ENCODE peak calls at places on chromosome 2, in seven cellular contexts. D is HepG2, K is HCT116, L is IMR-90, T is H1, W is K562, Q is GM12878. U is an unnamed sample.

GRCh38 chr2:102112692-102113665 is 29.6 kb upstream of the IL1R1 start:
- DNase-seq in D (no peak), K (no peak), L (peak), T (no peak), W (no peak), Q (no peak), U (no peak)

GRCh38 chr2:73823416-73823815 is 5.3 kb upstream of the STAMBP start:
- DNase-seq in D (no peak), K (no peak), L (no peak), T (no peak), W (no peak), Q (no peak), U (no peak)

GRCh38 chr2:186540971-186541370 is 48.9 kb upstream of the ITGAV start:
- DNase-seq in D (no peak), K (no peak), L (peak), T (no peak), W (no peak), Q (no peak), U (no peak)

GRCh38 chr2:222318026-222318711 is 19.4 kb upstream of the PAX3 start:
- DNase-seq in D (peak), K (peak), L (peak), T (peak), W (peak), Q (no peak), U (peak)

GRCh38 chr2:62038980-62039771 is 133.7 kb downstream of the COMMD1 start:
- DNase-seq in D (no peak), K (no peak), L (peak), T (no peak), W (peak), Q (peak), U (no peak)

GRCh38 chr2:186537019-186537418 is 51.0 kb downstream of the ZC3H15 start:
- DNase-seq in D (no peak), K (no peak), L (no peak), T (no peak), W (no peak), Q (no peak), U (no peak)

GRCh38 chr2:121596221-121597080 is 52.8 kb downstream of the CLASP1 start:
- DNase-seq in D (peak), K (peak), L (peak), T (no peak), W (peak), Q (peak), U (peak)

GRCh38 chr2:198293281-198293680 is 488.9 kb downstream of the PLCL1 start:
- DNase-seq in D (no peak), K (no peak), L (no peak), T (no peak), W (no peak), Q (no peak), U (no peak)

GRCh38 chr2:171158790-171159325 is 1.8 kb downstream of the TLK1 start:
- DNase-seq in D (no peak), K (no peak), L (no peak), T (no peak), W (peak), Q (no peak), U (no peak)

GRCh38 chr2:1134629-1135028 is 184.0 kb downstream of the SNTG2 start:
- DNase-seq in D (no peak), K (no peak), L (no peak), T (no peak), W (no peak), Q (no peak), U (no peak)

GRCh38 chr2:199459286-199460100 is 1.8 kb upstream of the SATB2 start:
- DNase-seq in D (peak), K (peak), L (peak), T (peak), W (peak), Q (peak), U (peak)

GRCh38 chr2:6741229-6741628 is 124.5 kb downstream of the CMPK2 start:
- DNase-seq in D (no peak), K (no peak), L (no peak), T (no peak), W (no peak), Q (no peak), U (no peak)

GRCh38 chr2:227819398-227819697 is 5.7 kb downstream of the CCL20 start:
- DNase-seq in D (no peak), K (no peak), L (no peak), T (no peak), W (no peak), Q (no peak), U (no peak)

GRCh38 chr2:66113988-66114625 is 320.8 kb upstream of the MEIS1 start:
- DNase-seq in D (no peak), K (no peak), L (no peak), T (no peak), W (no peak), Q (no peak), U (no peak)

GRCh38 chr2:228103379-228103778 is 78.1 kb downstream of the SPHKAP start:
- DNase-seq in D (no peak), K (no peak), L (no peak), T (no peak), W (no peak), Q (no peak), U (no peak)

GRCh38 chr2:11936761-11937160 is 190.3 kb downstream of the LPIN1 start:
- DNase-seq in D (no peak), K (no peak), L (no peak), T (no peak), W (no peak), Q (no peak), U (no peak)

GRCh38 chr2:66428986-66429612 is 5.8 kb upstream of the MEIS1 start:
- DNase-seq in D (peak), K (peak), L (peak), T (no peak), W (peak), Q (no peak), U (peak)

GRCh38 chr2:46487667-46488333 is 8.4 kb downstream of the TMEM247 start:
- DNase-seq in D (no peak), K (no peak), L (peak), T (no peak), W (peak), Q (no peak), U (peak)

GRCh38 chr2:234673961-234674759 is 177.3 kb upstream of the ARL4C start:
- DNase-seq in D (no peak), K (no peak), L (no peak), T (no peak), W (no peak), Q (no peak), U (no peak)

GRCh38 chr2:105450495-105450894 is 51.6 kb upstream of the FHL2 start:
- DNase-seq in D (no peak), K (no peak), L (no peak), T (no peak), W (no peak), Q (no peak), U (no peak)

GRCh38 chr2:105449083-105449482 is 50.2 kb upstream of the FHL2 start:
- DNase-seq in D (no peak), K (no peak), L (no peak), T (no peak), W (peak), Q (no peak), U (no peak)

GRCh38 chr2:105455488-105455991 is 56.7 kb upstream of the FHL2 start:
- DNase-seq in D (peak), K (peak), L (peak), T (no peak), W (peak), Q (no peak), U (peak)

GRCh38 chr2:105454801-105455485 is 56.1 kb upstream of the FHL2 start:
- DNase-seq in D (peak), K (peak), L (peak), T (no peak), W (peak), Q (peak), U (peak)

DNA sequence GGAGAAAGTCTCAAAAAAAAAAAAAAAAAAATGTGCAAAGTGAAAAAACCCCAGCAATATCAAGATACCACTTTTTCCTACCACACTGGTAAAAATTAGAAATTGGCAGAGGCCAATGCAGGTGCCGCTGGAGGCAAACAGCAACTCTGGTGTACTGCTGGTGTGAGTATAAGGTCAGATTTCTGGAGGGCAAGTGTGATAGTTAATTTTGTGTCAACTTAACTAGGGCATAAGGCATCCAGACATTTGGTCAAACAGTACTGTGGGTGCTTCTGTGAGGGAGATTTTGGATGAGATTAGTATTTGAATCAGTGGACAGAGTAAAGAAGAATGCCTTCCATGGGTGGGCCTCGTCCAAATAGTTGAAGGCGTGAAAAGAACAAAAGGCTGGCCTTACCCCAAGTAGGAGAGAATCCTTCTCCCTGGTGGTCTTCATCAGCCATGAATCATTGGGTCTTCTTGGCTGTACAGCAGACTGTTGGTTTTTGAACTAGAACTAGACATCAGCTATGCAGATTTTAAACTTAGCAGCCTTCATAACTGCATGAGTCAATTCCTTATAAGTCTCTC is 52.8 kb upstream of the FHL2 start:
- DNase-seq in D (no peak), K (no peak), L (no peak), T (no peak), W (no peak), Q (no peak), U (no peak)
- H3K9ac ChIP-seq in D (no peak), K (no peak), L (no peak), T (no peak), W (no peak), Q (no peak), U (no peak)

GRCh38 chr2:128596453-128597430 is 278.1 kb upstream of the HS6ST1 start:
- DNase-seq in D (no peak), K (no peak), L (no peak), T (no peak), W (no peak), Q (no peak), U (no peak)
- H3K27ac ChIP-seq in D (no peak), K (no peak), L (no peak), T (no peak), W (no peak), Q (no peak), U (no peak)

GRCh38 chr2:178529194-178529593 is 48.9 kb downstream of the PLEKHA3 start:
- DNase-seq in D (no peak), K (no peak), L (no peak), T (no peak), W (no peak), Q (no peak), U (no peak)

GRCh38 chr2:178530128-178530527 is 49.9 kb downstream of the PLEKHA3 start:
- DNase-seq in D (no peak), K (no peak), L (no peak), T (no peak), W (no peak), Q (no peak), U (no peak)

GRCh38 chr2:178530625-178531142 is 50.4 kb downstream of the PLEKHA3 start:
- DNase-seq in D (no peak), K (no peak), L (no peak), T (no peak), W (no peak), Q (peak), U (no peak)

GRCh38 chr2:178528647-178529046 is 48.4 kb downstream of the PLEKHA3 start:
- DNase-seq in D (no peak), K (no peak), L (no peak), T (no peak), W (no peak), Q (no peak), U (no peak)

GRCh38 chr2:178531161-178531560 is 50.9 kb downstream of the PLEKHA3 start:
- DNase-seq in D (no peak), K (no peak), L (no peak), T (no peak), W (no peak), Q (no peak), U (no peak)
- TF ChIP-seq POLR2A in D (no peak), K (no peak), L (no peak), T (no peak), W (no peak), Q (no peak), U (no peak)

GRCh38 chr2:140604788-140605187 is 1526.0 kb downstream of the LRP1B start:
- DNase-seq in D (no peak), K (no peak), L (no peak), T (no peak), W (no peak), Q (no peak), U (no peak)
- H3K9ac ChIP-seq in D (no peak), K (no peak), L (no peak), T (no peak), W (no peak), Q (no peak), U (no peak)

DNA sequence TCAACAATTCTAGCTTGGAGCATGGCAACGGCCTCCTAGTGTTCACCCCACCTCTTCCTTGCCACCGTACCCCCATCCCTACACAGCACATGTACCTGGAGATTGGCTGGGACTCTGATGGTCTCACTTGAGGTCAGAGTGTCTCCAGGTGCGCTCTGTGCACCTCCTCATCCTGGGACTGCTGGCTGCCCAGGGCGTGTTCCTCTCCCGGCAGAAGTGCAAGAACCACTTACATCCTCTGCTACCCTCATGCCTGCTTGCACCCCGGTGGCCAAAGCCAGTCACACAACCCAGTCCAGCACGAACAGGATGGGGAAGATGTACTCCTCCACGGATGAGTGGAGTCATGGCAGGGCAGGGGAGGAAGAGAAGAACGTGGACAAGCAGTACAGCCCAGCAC is 151.5 kb downstream of the ASB1 start:
- DNase-seq in D (no peak), K (no peak), L (no peak), T (no peak), W (no peak), Q (no peak), U (no peak)
- H3K27ac ChIP-seq in D (no peak), K (no peak), L (no peak), T (no peak), W (no peak), Q (no peak), U (no peak)

DNA sequence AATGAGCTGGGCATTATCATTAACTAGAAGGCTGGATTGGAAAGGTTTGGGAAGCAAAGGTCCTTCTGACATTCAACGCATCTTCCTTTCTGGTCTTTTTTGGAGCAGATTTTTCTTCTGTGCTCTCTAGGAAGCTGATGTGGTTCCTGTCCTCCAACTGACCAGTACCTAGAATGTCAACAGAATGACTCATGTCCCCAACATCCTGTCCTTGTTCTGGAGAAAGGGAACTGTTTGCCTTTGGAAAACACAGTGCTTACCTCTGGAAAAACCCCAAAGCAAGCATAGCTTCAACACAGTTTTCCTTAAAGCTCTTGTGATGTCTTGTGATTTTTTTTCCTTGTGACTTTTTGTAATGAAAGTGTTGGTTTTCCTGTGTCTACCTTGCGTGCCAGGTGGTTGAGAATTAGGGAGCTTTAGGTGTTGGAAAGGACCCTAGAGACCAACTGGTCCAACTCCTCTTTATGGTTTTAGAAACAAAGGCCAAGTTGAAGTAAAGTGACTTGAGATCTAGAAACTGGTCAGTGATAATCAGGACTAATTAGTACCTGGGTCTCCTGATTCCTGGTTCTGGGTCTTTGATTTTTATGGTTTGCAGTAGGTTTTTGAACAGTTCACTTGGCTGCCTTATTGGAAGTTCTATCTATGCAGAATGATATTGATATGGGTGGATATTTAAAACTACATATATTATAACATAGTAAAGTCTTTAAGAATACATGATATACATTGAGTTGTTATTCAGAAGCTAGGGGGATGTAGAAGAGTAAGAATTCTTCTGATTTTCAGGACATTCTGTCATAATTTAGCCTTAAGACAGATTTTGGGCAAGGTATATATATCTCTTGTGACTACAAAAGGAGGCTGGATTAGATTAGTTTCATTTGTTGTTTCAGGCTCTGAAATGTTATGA is 70.5 kb downstream of the FMNL2 start:
- DNase-seq in D (peak), K (peak), L (peak), T (no peak), W (no peak), Q (no peak), U (peak)
- TF ChIP-seq POLR2A in D (no peak), K (no peak), L (no peak), T (no peak), W (no peak), Q (no peak), U (no peak)

DNA sequence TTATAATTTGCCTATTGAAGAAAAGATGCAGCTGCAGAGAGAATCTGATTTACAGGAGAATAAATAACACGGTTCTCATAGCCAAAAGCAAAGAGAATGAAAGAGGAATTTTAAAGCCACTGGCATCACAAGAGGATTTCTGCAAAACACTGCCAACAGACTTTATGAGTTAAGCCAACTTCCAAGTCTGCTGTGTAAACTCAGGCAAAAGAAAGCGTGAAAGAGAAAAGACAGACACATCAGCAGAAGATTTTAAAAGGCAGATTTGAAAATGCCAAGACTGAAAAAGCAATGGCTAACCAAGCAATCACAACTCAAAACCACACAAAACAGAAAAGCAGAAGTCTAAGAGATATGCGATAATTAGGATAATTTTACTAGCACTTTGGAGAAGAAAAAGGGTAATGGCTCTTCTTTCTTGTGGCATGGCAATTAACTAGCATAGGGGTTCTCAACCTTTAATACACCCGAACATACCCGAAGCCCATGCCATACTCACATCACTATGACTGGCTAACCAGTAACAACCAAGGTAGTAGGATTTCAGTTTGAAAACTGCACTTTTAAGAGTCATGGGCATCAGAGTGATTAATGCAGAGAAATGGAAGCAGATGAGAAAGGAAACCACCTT is 4.9 kb downstream of the DARS1 start:
- DNase-seq in D (no peak), K (no peak), L (no peak), T (no peak), W (no peak), Q (peak), U (no peak)
- H3K9ac ChIP-seq in D (no peak), K (no peak), L (no peak), T (no peak), W (no peak), Q (no peak), U (no peak)